ENCODE peak calls at places on chromosomes 4 and X, in six cellular contexts. One of them, this sample, is unnamed.

GRCh38 chr4:154126276-154126675 is 337.4 kb upstream of the SFRP2 start:
- DNase-seq in lower leg skin: no peak
- DNase-seq in prostate gland: no peak
- DNase-seq in posterior vena cava: no peak
- DNase-seq in fibroblast of lung: no peak
- DNase-seq in Kasumi-1: no peak
- DNase-seq in this sample: no peak

GRCh38 chrX:110167952-110168451 is 149.9 kb downstream of the AMMECR1 start:
- DNase-seq in lower leg skin: no peak
- DNase-seq in prostate gland: no peak
- DNase-seq in posterior vena cava: no peak
- DNase-seq in fibroblast of lung: no peak
- DNase-seq in Kasumi-1: peak
- DNase-seq in this sample: no peak

GRCh38 chr4:8905236-8905772 is 33.7 kb upstream of the HMX1 start:
- DNase-seq in lower leg skin: no peak
- DNase-seq in prostate gland: no peak
- DNase-seq in posterior vena cava: peak
- DNase-seq in fibroblast of lung: no peak
- DNase-seq in Kasumi-1: no peak
- DNase-seq in this sample: no peak

GRCh38 chrX:22300130-22300529 is 27.4 kb downstream of the CBLL2 start:
- DNase-seq in lower leg skin: no peak
- DNase-seq in prostate gland: peak
- DNase-seq in posterior vena cava: no peak
- DNase-seq in fibroblast of lung: peak
- DNase-seq in Kasumi-1: peak
- DNase-seq in this sample: no peak

GRCh38 chr4:89992744-89993143 is 98.1 kb downstream of the MMRN1 start:
- DNase-seq in lower leg skin: no peak
- DNase-seq in prostate gland: no peak
- DNase-seq in posterior vena cava: no peak
- DNase-seq in fibroblast of lung: no peak
- DNase-seq in Kasumi-1: no peak
- DNase-seq in this sample: no peak

GRCh38 chr4:151318310-151319006 is 6.9 kb downstream of the SH3D19 start:
- DNase-seq in lower leg skin: no peak
- DNase-seq in prostate gland: no peak
- DNase-seq in posterior vena cava: no peak
- DNase-seq in fibroblast of lung: no peak
- DNase-seq in Kasumi-1: no peak
- DNase-seq in this sample: no peak

GRCh38 chrX:40261955-40262596 is 164.3 kb upstream of the BCOR start:
- DNase-seq in lower leg skin: no peak
- DNase-seq in prostate gland: no peak
- DNase-seq in posterior vena cava: no peak
- DNase-seq in fibroblast of lung: peak
- DNase-seq in Kasumi-1: no peak
- DNase-seq in this sample: no peak

GRCh38 chr4:122003335-122003734 is 51.5 kb upstream of the TRPC3 start:
- DNase-seq in lower leg skin: no peak
- DNase-seq in prostate gland: peak
- DNase-seq in posterior vena cava: no peak
- DNase-seq in fibroblast of lung: no peak
- DNase-seq in Kasumi-1: peak
- DNase-seq in this sample: no peak

GRCh38 chr4:165874072-165874798 is 1.2 kb downstream of the TLL1 start:
- DNase-seq in lower leg skin: peak
- DNase-seq in prostate gland: peak
- DNase-seq in posterior vena cava: peak
- DNase-seq in fibroblast of lung: no peak
- DNase-seq in Kasumi-1: no peak
- DNase-seq in this sample: no peak

GRCh38 chr4:40524642-40525041 is 105.0 kb downstream of the RBM47 start:
- DNase-seq in lower leg skin: no peak
- DNase-seq in prostate gland: peak
- DNase-seq in posterior vena cava: no peak
- DNase-seq in fibroblast of lung: peak
- DNase-seq in Kasumi-1: no peak
- DNase-seq in this sample: no peak

GRCh38 chr4:13840573-13841185 is 213.2 kb upstream of the BOD1L1 start:
- DNase-seq in lower leg skin: no peak
- DNase-seq in prostate gland: no peak
- DNase-seq in posterior vena cava: no peak
- DNase-seq in fibroblast of lung: no peak
- DNase-seq in Kasumi-1: no peak
- DNase-seq in this sample: no peak

GRCh38 chr4:113406723-113407016 is 354.9 kb downstream of the CAMK2D start:
- DNase-seq in lower leg skin: no peak
- DNase-seq in prostate gland: peak
- DNase-seq in posterior vena cava: no peak
- DNase-seq in fibroblast of lung: no peak
- DNase-seq in Kasumi-1: no peak
- DNase-seq in this sample: no peak

GRCh38 chrX:11996810-11997209 is 141.5 kb upstream of the FRMPD4 start:
- DNase-seq in lower leg skin: no peak
- DNase-seq in prostate gland: no peak
- DNase-seq in posterior vena cava: no peak
- DNase-seq in fibroblast of lung: no peak
- DNase-seq in Kasumi-1: no peak
- DNase-seq in this sample: no peak

GRCh38 chr4:140144937-140145336 is 9.0 kb downstream of the MAML3 start:
- DNase-seq in lower leg skin: no peak
- DNase-seq in prostate gland: no peak
- DNase-seq in posterior vena cava: no peak
- DNase-seq in fibroblast of lung: no peak
- DNase-seq in Kasumi-1: no peak
- DNase-seq in this sample: no peak

GRCh38 chr4:38728651-38729141 is 54.1 kb downstream of the TLR10 start:
- DNase-seq in lower leg skin: no peak
- DNase-seq in prostate gland: peak
- DNase-seq in posterior vena cava: no peak
- DNase-seq in fibroblast of lung: no peak
- DNase-seq in Kasumi-1: no peak
- DNase-seq in this sample: no peak

GRCh38 chrX:93868289-93868985 is 194.4 kb downstream of the FAM133A start:
- DNase-seq in lower leg skin: no peak
- DNase-seq in prostate gland: no peak
- DNase-seq in posterior vena cava: no peak
- DNase-seq in fibroblast of lung: no peak
- DNase-seq in Kasumi-1: peak
- DNase-seq in this sample: no peak

GRCh38 chr4:8557151-8558076 is 22.8 kb upstream of the GPR78 start:
- DNase-seq in lower leg skin: no peak
- DNase-seq in prostate gland: no peak
- DNase-seq in posterior vena cava: peak
- DNase-seq in fibroblast of lung: no peak
- DNase-seq in Kasumi-1: no peak
- DNase-seq in this sample: no peak

GRCh38 chrX:118254611-118255010 is 91.3 kb upstream of the WDR44 start:
- DNase-seq in lower leg skin: peak
- DNase-seq in prostate gland: peak
- DNase-seq in posterior vena cava: no peak
- DNase-seq in fibroblast of lung: peak
- DNase-seq in Kasumi-1: peak
- DNase-seq in this sample: no peak

GRCh38 chr4:182729527-182729926 is 187.7 kb downstream of the DCTD start:
- DNase-seq in lower leg skin: no peak
- DNase-seq in prostate gland: no peak
- DNase-seq in posterior vena cava: no peak
- DNase-seq in fibroblast of lung: no peak
- DNase-seq in Kasumi-1: no peak
- DNase-seq in this sample: no peak

GRCh38 chrX:130974323-130974722 is 71.3 kb upstream of the ENOX2 start:
- DNase-seq in lower leg skin: no peak
- DNase-seq in prostate gland: no peak
- DNase-seq in posterior vena cava: no peak
- DNase-seq in fibroblast of lung: peak
- DNase-seq in Kasumi-1: no peak
- DNase-seq in this sample: no peak

GRCh38 chrX:41386222-41386990 is 52.4 kb downstream of the DDX3X start:
- DNase-seq in lower leg skin: no peak
- DNase-seq in prostate gland: no peak
- DNase-seq in posterior vena cava: no peak
- DNase-seq in fibroblast of lung: no peak
- DNase-seq in Kasumi-1: no peak
- DNase-seq in this sample: no peak

GRCh38 chrX:108380222-108380621 is 58.0 kb downstream of the COL4A6 start:
- DNase-seq in lower leg skin: no peak
- DNase-seq in prostate gland: no peak
- DNase-seq in posterior vena cava: no peak
- DNase-seq in fibroblast of lung: no peak
- DNase-seq in Kasumi-1: no peak
- DNase-seq in this sample: no peak

GRCh38 chr4:178105223-178105622 is 663.0 kb upstream of the AGA start:
- DNase-seq in lower leg skin: no peak
- DNase-seq in prostate gland: no peak
- DNase-seq in posterior vena cava: no peak
- DNase-seq in fibroblast of lung: no peak
- DNase-seq in Kasumi-1: no peak
- DNase-seq in this sample: no peak

GRCh38 chrX:53716328-53717088 is 30.0 kb upstream of the HUWE1 start:
- DNase-seq in lower leg skin: no peak
- DNase-seq in prostate gland: no peak
- DNase-seq in posterior vena cava: no peak
- DNase-seq in fibroblast of lung: peak
- DNase-seq in Kasumi-1: peak
- DNase-seq in this sample: no peak

GRCh38 chrX:52355108-52355507 is 13.7 kb upstream of the XAGE2 start:
- DNase-seq in lower leg skin: no peak
- DNase-seq in prostate gland: no peak
- DNase-seq in posterior vena cava: no peak
- DNase-seq in fibroblast of lung: no peak
- DNase-seq in Kasumi-1: no peak
- DNase-seq in this sample: no peak

GRCh38 chrX:15167826-15168225 is 102.1 kb downstream of the ASB9 start:
- DNase-seq in lower leg skin: no peak
- DNase-seq in prostate gland: no peak
- DNase-seq in posterior vena cava: no peak
- DNase-seq in fibroblast of lung: no peak
- DNase-seq in Kasumi-1: no peak
- DNase-seq in this sample: no peak